ENCODE peak calls at places on chromosomes 13 and 19, in ten cellular contexts. V is SK-N-SH, P is suprapubic skin, R is transverse colon, K is ovary, E is stomach, D is K562, X is H1, S is A549, T is HepG2. Q is an unnamed sample.

GRCh38 chr19:17206736-17207581 is 8.2 kb upstream of the USE1 start:
- DNase-seq in K (no peak), R (no peak), P (no peak), V (no peak), X (no peak), S (no peak), E (no peak), T (no peak), D (no peak), Q (no peak)

GRCh38 chr19:35063940-35064818 is 22.7 kb downstream of the HPN start:
- DNase-seq in S (peak), T (no peak), D (no peak), V (no peak), E (no peak), P (no peak), K (no peak), R (no peak), X (no peak), Q (no peak)

GRCh38 chr13:105338044-105338443 is 1197.4 kb downstream of the EFNB2 start:
- DNase-seq in T (no peak), P (no peak), D (no peak), X (no peak), S (no peak), K (no peak), E (no peak), R (no peak), V (no peak), Q (no peak)

GRCh38 chr19:18194554-18195238 is 1.7 kb downstream of the MPV17L2 start:
- DNase-seq in S (no peak), X (no peak), P (peak), V (peak), E (no peak), R (peak), K (peak), D (peak), T (no peak), Q (no peak)

GRCh38 chr13:35475960-35476943 is at the start of gene MAB21L1:
- DNase-seq in K (peak), X (no peak), P (no peak), T (no peak), V (peak), D (no peak), E (peak), S (no peak), R (peak), Q (peak)

GRCh38 chr13:79413521-79413920 is 7.5 kb upstream of the RBM26 start:
- DNase-seq in R (no peak), P (no peak), K (no peak), X (no peak), D (no peak), T (no peak), V (no peak), S (no peak), E (no peak), Q (no peak)

GRCh38 chr19:2173388-2173787 is 9.7 kb downstream of the DOT1L start:
- DNase-seq in X (no peak), V (no peak), P (no peak), D (no peak), T (no peak), E (no peak), R (no peak), S (no peak), K (no peak), Q (no peak)

GRCh38 chr19:52665529-52665928 is 27.4 kb upstream of the ZNF83 start:
- DNase-seq in T (no peak), X (no peak), K (no peak), E (no peak), P (no peak), R (no peak), S (no peak), D (peak), V (no peak), Q (no peak)

GRCh38 chr19:49019242-49019932 is 2.5 kb upstream of the LHB start:
- DNase-seq in D (peak), X (peak), P (peak), R (peak), K (peak), V (peak), T (peak), S (peak), E (peak), Q (no peak)

GRCh38 chr13:97136418-97136817 is 85.7 kb upstream of the MBNL2 start:
- DNase-seq in T (no peak), S (no peak), D (no peak), R (no peak), K (no peak), E (no peak), V (no peak), X (no peak), P (no peak), Q (no peak)

GRCh38 chr19:46191972-46192371 is 37.6 kb upstream of the IGFL1 start:
- DNase-seq in E (no peak), R (no peak), P (no peak), D (no peak), V (no peak), T (no peak), S (no peak), K (no peak), X (no peak), Q (no peak)

GRCh38 chr13:49366841-49367240 is 77.0 kb downstream of the CAB39L start:
- DNase-seq in S (no peak), P (no peak), T (no peak), D (no peak), R (no peak), E (peak), V (no peak), X (no peak), K (no peak), Q (no peak)

GRCh38 chr19:4969772-4970531 is 1.0 kb downstream of the KDM4B start:
- DNase-seq in S (no peak), T (no peak), D (no peak), P (no peak), K (peak), V (peak), E (no peak), R (no peak), X (no peak), Q (no peak)

GRCh38 chr13:44685641-44686040 is 109.5 kb upstream of the TSC22D1 start:
- DNase-seq in E (no peak), D (no peak), T (no peak), S (no peak), R (no peak), P (no peak), K (no peak), V (no peak), X (no peak), Q (no peak)

GRCh38 chr13:77979721-77980377 is 61.2 kb upstream of the EDNRB start:
- DNase-seq in E (no peak), X (no peak), D (no peak), S (no peak), T (no peak), R (no peak), P (no peak), V (no peak), K (no peak), Q (no peak)

GRCh38 chr19:28980236-28980868 is 232.6 kb downstream of the UQCRFS1 start:
- DNase-seq in E (no peak), V (no peak), X (no peak), P (no peak), D (no peak), K (no peak), R (no peak), S (peak), T (no peak), Q (no peak)

GRCh38 chr13:114069376-114070097 is 62.9 kb downstream of the RASA3 start:
- DNase-seq in K (peak), D (no peak), P (peak), S (no peak), V (no peak), E (no peak), R (peak), X (no peak), T (no peak), Q (peak)

GRCh38 chr19:58558066-58558622 is at the start of gene UBE2M:
- DNase-seq in D (peak), P (peak), E (peak), K (peak), R (peak), T (no peak), V (no peak), S (peak), X (no peak), Q (no peak)

GRCh38 chr19:57321746-57322145 is 1.5 kb downstream of the ZNF543 start:
- DNase-seq in S (no peak), K (no peak), X (no peak), E (no peak), V (no peak), R (no peak), T (no peak), P (no peak), D (no peak), Q (no peak)

GRCh38 chr13:20721454-20722357 is 18.2 kb downstream of the IL17D start:
- DNase-seq in D (peak), S (no peak), K (no peak), P (no peak), X (no peak), R (peak), V (peak), E (peak), T (no peak), Q (peak)

GRCh38 chr19:12202250-12202649 is 39.4 kb downstream of the ZNF136 start:
- DNase-seq in S (no peak), E (peak), K (no peak), X (peak), V (no peak), P (no peak), R (peak), D (no peak), T (peak), Q (no peak)

GRCh38 chr13:23344923-23345322 is 88.6 kb downstream of the SACS start:
- DNase-seq in P (no peak), X (no peak), K (no peak), D (no peak), R (no peak), T (no peak), E (no peak), V (no peak), S (no peak), Q (no peak)

GRCh38 chr13:112885782-112886268 is 83.2 kb upstream of the MCF2L start:
- DNase-seq in D (peak), S (peak), X (peak), K (peak), R (peak), E (peak), V (peak), P (no peak), T (peak), Q (peak)

GRCh38 chr19:16751701-16752100 is 32.1 kb downstream of the NWD1 start:
- DNase-seq in V (no peak), X (no peak), T (no peak), P (no peak), E (no peak), S (no peak), K (no peak), D (no peak), R (no peak), Q (no peak)

GRCh38 chr13:36724141-36724540 is 50.3 kb downstream of the SERTM1 start:
- DNase-seq in R (no peak), P (no peak), K (no peak), X (no peak), S (no peak), V (no peak), T (no peak), D (no peak), E (no peak), Q (no peak)

GRCh38 chr19:49595006-49595818 is 4.2 kb downstream of the PRR12 start:
- DNase-seq in D (no peak), P (no peak), S (no peak), X (no peak), T (no peak), K (peak), V (no peak), R (no peak), E (no peak), Q (no peak)

GRCh38 chr13:53200498-53201453 is 172.2 kb downstream of the OLFM4 start:
- DNase-seq in P (peak), T (no peak), E (peak), X (peak), V (peak), S (no peak), D (no peak), R (peak), K (peak), Q (no peak)

GRCh38 chr19:1591421-1592022 is 1.1 kb downstream of the MBD3 start:
- DNase-seq in P (no peak), S (no peak), X (no peak), E (no peak), R (no peak), T (no peak), K (no peak), V (peak), D (peak), Q (no peak)

GRCh38 chr19:51702103-51702753 is 9.1 kb downstream of the SPACA6 start:
- DNase-seq in T (no peak), E (peak), D (peak), X (peak), S (peak), P (peak), R (peak), K (peak), V (peak), Q (peak)

GRCh38 chr13:113834496-113835200 is 29.2 kb downstream of the GAS6 start:
- DNase-seq in V (no peak), S (no peak), R (no peak), T (no peak), E (no peak), K (no peak), X (no peak), D (no peak), P (peak), Q (no peak)

GRCh38 chr13:45137501-45137880 is 17.2 kb downstream of the GTF2F2 start:
- DNase-seq in K (no peak), P (no peak), T (no peak), E (no peak), S (no peak), X (no peak), R (no peak), V (no peak), D (no peak), Q (no peak)

DNA sequence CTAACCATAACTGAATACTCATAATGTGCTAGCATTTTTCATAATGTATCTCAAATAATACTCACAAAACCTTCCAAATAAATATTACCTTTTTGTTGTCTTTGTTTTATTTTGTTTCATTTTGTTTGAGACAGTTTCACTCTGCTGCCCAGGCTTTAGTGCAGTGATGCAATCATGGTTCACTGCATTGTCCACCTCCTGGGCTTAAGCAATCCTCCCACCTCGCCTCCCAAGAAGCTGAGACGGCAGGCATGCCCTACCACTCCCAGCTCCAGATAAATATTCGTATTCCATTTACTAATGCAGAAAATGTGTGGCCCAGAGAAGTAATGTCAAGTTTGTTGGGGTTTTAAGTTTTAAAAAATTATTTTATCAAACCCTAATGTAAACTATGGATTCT is 739.1 kb downstream of the GPC5 start:
- DNase-seq in T (no peak), X (no peak), K (no peak), R (no peak), P (no peak), V (no peak), S (no peak), D (no peak), E (no peak), Q (no peak)
- TF ChIP-seq EP300 in T (no peak), X (no peak), K (no peak), R (no peak), P (no peak), V (no peak), S (no peak), D (no peak), E (no peak), Q (no peak)

GRCh38 chr13:48232420-48233096 is 448 bp upstream of the ITM2B start:
- DNase-seq in S (peak), K (no peak), X (no peak), E (peak), R (peak), P (peak), D (peak), T (peak), V (no peak), Q (no peak)

GRCh38 chr13:48235100-48235813 is 2.3 kb downstream of the ITM2B start:
- DNase-seq in X (no peak), D (no peak), T (no peak), P (no peak), R (peak), V (peak), K (no peak), S (no peak), E (peak), Q (no peak)

GRCh38 chr13:48234652-48235099 is 1.7 kb downstream of the ITM2B start:
- DNase-seq in E (no peak), V (no peak), K (no peak), P (no peak), X (no peak), D (no peak), S (no peak), T (no peak), R (no peak), Q (no peak)

GRCh38 chr13:48233097-48233885 is at the start of gene ITM2B:
- DNase-seq in P (peak), T (peak), S (peak), E (peak), V (peak), K (peak), D (peak), R (peak), X (no peak), Q (peak)

GRCh38 chr13:48233886-48234488 is 981 bp downstream of the ITM2B start:
- DNase-seq in R (no peak), T (no peak), P (no peak), K (peak), D (no peak), S (no peak), V (no peak), E (no peak), X (no peak), Q (no peak)
- TF ChIP-seq EP300 in R (no peak), T (no peak), P (no peak), K (no peak), D (no peak), S (no peak), V (no peak), E (no peak), X (no peak), Q (no peak)

DNA sequence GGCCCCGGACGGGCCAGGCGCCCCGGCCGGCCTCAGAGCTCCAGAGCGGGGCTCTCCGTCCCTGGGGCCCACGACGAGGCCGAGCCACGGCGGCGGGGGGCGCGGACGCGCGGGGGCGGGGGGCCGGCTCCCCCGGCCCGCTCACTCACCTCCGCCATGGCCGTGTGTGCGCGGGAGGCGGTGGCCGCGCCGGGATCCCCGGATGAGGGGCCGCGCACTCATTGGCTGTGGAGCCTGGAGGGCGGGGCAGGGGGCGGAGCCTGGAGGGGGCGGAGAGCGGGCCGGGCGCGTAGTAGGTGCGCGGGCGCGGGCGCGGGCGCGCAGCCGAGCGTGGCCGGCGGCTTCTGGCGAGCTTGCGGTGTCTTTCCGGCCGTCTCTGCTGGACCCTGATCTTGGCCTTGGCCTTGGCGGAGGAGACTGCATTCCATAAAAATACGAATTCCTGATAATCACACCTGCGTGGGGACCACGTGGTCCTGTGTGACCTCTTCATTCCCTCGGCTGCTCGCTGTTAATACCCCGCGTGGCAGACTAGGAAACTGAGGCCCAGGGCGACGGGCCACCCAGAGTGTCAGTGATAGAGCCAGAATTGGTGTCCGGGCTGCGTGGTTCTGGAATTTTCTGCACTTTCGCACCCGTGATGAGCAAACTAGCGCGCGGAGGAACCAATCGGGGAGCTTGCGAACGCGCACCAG is at the start of gene MIER2:
- DNase-seq in X (peak), T (peak), K (peak), E (peak), V (peak), D (peak), S (peak), P (peak), R (peak), Q (peak)
- TF ChIP-seq EP300 in X (no peak), T (no peak), K (no peak), E (no peak), V (no peak), D (no peak), S (no peak), P (no peak), R (no peak), Q (peak)

GRCh38 chr19:50639121-50640112 is at the start of gene SYT3:
- DNase-seq in S (peak), X (no peak), T (no peak), K (peak), R (peak), E (peak), V (peak), P (no peak), D (peak), Q (no peak)
- TF ChIP-seq EP300 in S (no peak), X (no peak), T (no peak), K (no peak), R (no peak), E (no peak), V (no peak), P (no peak), D (no peak), Q (no peak)

DNA sequence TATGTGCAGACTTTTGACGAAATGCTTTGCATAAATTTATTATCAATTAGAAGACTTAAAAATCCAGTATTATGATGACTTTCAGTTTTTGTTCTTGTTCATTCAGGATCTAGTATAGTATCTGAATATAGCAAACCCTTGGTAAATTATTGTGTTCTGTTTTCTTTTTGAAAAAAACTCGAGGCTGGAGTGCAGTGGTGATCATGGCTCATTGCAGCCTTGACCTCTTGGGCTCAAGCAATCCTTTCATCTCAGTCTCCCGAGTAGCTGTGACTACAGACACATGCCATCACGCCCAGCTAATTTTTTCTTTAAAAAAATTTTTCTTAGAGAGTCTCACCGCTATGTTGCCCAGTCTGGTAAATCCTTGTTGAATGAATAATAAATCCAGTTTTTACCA is 4.6 kb downstream of the FARP1 start:
- DNase-seq in S (no peak), T (peak), P (no peak), R (no peak), K (no peak), V (no peak), D (no peak), E (no peak), X (no peak), Q (no peak)
- TF ChIP-seq EP300 in S (no peak), T (no peak), P (no peak), R (no peak), K (no peak), V (no peak), D (no peak), E (no peak), X (no peak), Q (no peak)

GRCh38 chr13:94329754-94330551 is 149.5 kb downstream of the DCT start:
- DNase-seq in K (no peak), D (no peak), T (peak), X (no peak), V (no peak), S (peak), R (no peak), P (no peak), E (no peak), Q (peak)
- TF ChIP-seq EP300 in K (no peak), D (no peak), T (no peak), X (no peak), V (no peak), S (no peak), R (no peak), P (no peak), E (no peak), Q (peak)